ENCODE peak calls at places on chromosome 22, in seven cellular contexts. B is nephron progenitor cell, F is adrenal gland, S is AG04450, C is fibroblast of pulmonary artery, Y is PC-3, Q is Peyer's patch. K is an unnamed sample.

GRCh38 chr22:36299911-36300310 is 47.0 kb downstream of the APOL1 start:
- DNase-seq in Y (no peak), S (no peak), F (no peak), C (no peak), Q (no peak), B (no peak), K (no peak)

GRCh38 chr22:36454916-36455570 is 26.4 kb downstream of the TXN2 start:
- DNase-seq in Y (peak; percentile 88), F (peak; percentile 95), C (peak; percentile 88), Q (peak; percentile 97), B (peak; percentile 96), S (peak; percentile 72), K (no peak)

GRCh38 chr22:46742576-46743221 is 4.6 kb upstream of the CERK start:
- DNase-seq in F (no peak), C (no peak), B (no peak), Y (peak; percentile 83), S (no peak), Q (peak; percentile 80), K (no peak)

GRCh38 chr22:38325575-38325974 is 8.3 kb upstream of the CSNK1E start:
- DNase-seq in B (no peak), Q (no peak), Y (no peak), F (no peak), S (no peak), C (no peak), K (no peak)

GRCh38 chr22:50544078-50544745 is 1.5 kb upstream of the KLHDC7B start:
- DNase-seq in Y (no peak), B (peak; percentile 90), S (no peak), Q (peak; percentile 89), C (peak; percentile 65), F (peak; percentile 83), K (no peak)

GRCh38 chr22:26555478-26555877 is 34.5 kb downstream of the TPST2 start:
- DNase-seq in Q (no peak), C (no peak), S (no peak), Y (no peak), F (peak; percentile 59), B (no peak), K (no peak)

GRCh38 chr22:19172213-19173046 is 6.1 kb downstream of the SLC25A1 start:
- DNase-seq in B (no peak), F (no peak), S (no peak), Y (no peak), Q (no peak), C (no peak), K (no peak)

GRCh38 chr22:37674951-37675929 is at the start of gene LGALS1:
- DNase-seq in S (peak; percentile 98), Y (peak; percentile 95), B (peak; percentile 54), Q (peak; percentile 92), C (peak; percentile 97), F (peak; percentile 98), K (peak; percentile 98)

GRCh38 chr22:26617251-26618199 is at the start of gene CRYBB1:
- DNase-seq in C (no peak), S (no peak), Q (no peak), F (no peak), B (no peak), Y (no peak), K (peak; percentile 5)

DNA sequence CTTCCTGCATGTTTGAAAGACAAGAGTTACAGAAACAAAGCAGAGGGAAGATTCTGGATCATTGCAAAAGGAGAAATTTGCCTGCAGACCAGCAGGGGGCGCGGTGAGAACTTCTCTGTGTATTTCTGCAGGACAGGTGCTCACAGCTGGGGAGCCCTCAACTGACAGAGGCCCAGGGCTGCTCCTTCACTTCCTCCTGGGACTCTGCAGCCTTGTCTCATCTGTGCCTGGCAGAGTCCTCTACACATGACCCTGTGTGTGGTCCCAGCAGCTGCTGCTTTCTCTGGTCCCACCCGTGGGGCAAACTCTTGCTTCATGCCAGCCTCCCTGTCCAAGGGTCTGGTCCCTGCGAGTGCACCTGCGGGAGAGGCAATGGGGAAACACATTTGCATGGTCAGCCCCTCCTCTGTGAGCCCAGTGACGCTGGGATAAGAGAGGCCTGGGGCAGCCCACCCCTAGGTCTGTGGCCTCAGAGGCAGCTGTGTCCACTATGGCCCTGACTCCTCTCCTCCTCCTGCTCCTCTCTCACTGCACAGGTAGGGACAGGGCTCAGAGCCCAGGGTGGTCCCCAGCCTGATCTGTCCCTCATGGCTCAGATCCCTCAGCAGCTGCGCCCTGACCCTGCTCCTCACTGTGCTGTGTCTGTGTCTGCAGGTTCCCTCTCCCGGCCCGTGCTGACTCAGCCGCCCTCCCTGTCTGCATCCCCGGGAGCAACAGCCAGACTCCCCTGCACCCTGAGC is 43.2 kb upstream of the VPREB1 start:
- DNase-seq in F (no peak), C (peak; percentile 44), Q (no peak), S (peak; percentile 21), Y (peak; percentile 18), B (no peak), K (no peak)
- TF ChIP-seq CTCF in F (no peak), C (peak; percentile 69), Q (peak; percentile 59), S (peak; percentile 86), Y (peak; percentile 52), B (peak; percentile 40), K (peak; percentile 73)

DNA sequence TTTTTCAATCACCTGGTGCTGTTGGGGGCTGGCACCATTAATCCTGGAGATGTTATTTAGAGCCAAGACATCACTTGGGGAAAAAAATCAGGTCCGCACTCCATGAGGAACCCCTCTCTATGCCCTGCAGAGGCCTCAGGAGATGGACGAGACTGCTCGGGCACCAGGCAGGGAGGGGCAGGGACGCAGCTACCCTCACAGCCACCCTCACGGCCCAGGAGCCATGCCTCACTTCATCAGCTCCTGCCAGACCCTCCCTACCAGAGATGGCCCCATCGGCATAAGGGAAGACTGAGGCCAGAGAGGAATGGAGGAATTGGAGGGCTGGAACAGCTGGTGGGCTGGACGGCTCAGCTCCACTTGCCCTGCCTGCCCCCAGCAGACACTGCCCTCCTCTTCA is 197.3 kb downstream of the IGLL1 start:
- DNase-seq in S (no peak), B (no peak), C (no peak), Y (no peak), F (no peak), Q (no peak), K (no peak)
- TF ChIP-seq CTCF in S (no peak), B (no peak), C (no peak), Y (no peak), F (no peak), Q (no peak), K (no peak)

GRCh38 chr22:31490496-31490925 is 869 bp upstream of the EIF4ENIF1 start:
- DNase-seq in Q (peak; percentile 47), Y (peak; percentile 51), C (peak; percentile 71), S (peak; percentile 36), B (peak; percentile 24), F (peak; percentile 79), K (peak; percentile 14)
- TF ChIP-seq CTCF in Q (no peak), Y (no peak), C (no peak), S (peak; percentile 11), B (no peak), F (peak; percentile 27), K (peak; percentile 2)

GRCh38 chr22:28051787-28052356 is 132.8 kb upstream of the PITPNB start:
- DNase-seq in C (peak; percentile 79), Q (peak; percentile 76), B (peak; percentile 88), Y (peak; percentile 63), F (peak; percentile 89), S (no peak), K (peak; percentile 15)

GRCh38 chr22:28051091-28051786 is 132.2 kb upstream of the PITPNB start:
- DNase-seq in Q (no peak), S (no peak), F (no peak), C (no peak), B (no peak), Y (no peak), K (no peak)

GRCh38 chr22:28044546-28045173 is 125.6 kb upstream of the PITPNB start:
- DNase-seq in C (no peak), F (no peak), S (no peak), Q (no peak), B (no peak), Y (no peak), K (no peak)

GRCh38 chr22:28047740-28048139 is 128.7 kb upstream of the PITPNB start:
- DNase-seq in B (no peak), S (no peak), Y (no peak), C (no peak), F (no peak), Q (no peak), K (no peak)

GRCh38 chr22:28048529-28048928 is 129.5 kb upstream of the PITPNB start:
- DNase-seq in Y (no peak), Q (no peak), S (no peak), B (no peak), F (no peak), C (no peak), K (no peak)
- TF ChIP-seq CTCF in Y (no peak), Q (no peak), S (no peak), B (no peak), F (no peak), C (no peak), K (no peak)

GRCh38 chr22:41969110-41969646 is at the start of gene SEPTIN3:
- DNase-seq in B (no peak), C (no peak), S (no peak), Q (no peak), F (no peak), Y (no peak), K (no peak)

GRCh38 chr22:41966225-41966606 is 3.0 kb upstream of the SEPTIN3 start:
- DNase-seq in F (no peak), C (no peak), Q (no peak), Y (no peak), B (no peak), S (no peak), K (no peak)

GRCh38 chr22:41968601-41969000 is 642 bp upstream of the SEPTIN3 start:
- DNase-seq in S (no peak), C (peak; percentile 38), Q (peak; percentile 78), F (peak; percentile 53), Y (no peak), B (no peak), K (no peak)

GRCh38 chr22:41964106-41964494 is 5.1 kb upstream of the SEPTIN3 start:
- DNase-seq in C (no peak), Y (no peak), Q (no peak), F (no peak), B (no peak), S (no peak), K (no peak)

DNA sequence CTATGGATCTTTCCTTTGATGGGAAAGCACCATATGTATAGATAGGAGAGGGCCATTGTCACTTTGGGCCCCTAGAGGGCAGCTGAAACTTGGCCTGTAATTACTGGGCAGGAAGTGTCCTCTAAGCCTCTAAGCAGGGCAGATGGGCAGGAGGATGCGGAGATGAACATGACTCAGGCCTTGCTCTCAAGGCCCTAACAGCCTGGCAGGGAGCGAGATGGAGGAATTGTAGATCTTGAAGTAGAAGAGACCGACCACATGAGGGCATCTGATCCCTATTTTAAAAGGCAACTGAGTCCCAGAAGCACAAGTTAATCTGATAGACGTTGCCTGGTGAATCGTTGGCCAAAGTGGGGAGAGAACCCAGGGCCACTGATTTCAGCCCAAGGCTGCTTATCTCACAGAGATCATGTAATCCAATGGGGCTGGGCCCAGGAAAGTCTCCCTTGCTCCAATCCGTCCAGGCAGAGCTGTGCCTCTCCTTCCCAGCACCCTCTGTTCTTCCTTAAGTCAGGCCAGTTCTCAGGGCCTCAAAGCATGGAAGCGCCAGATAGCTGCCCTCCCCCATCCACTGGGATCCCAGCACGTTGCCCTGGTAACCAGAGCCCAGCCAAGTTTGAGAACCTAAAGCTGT is 2.5 kb upstream of the SEPTIN3 start:
- DNase-seq in Y (peak; percentile 80), B (no peak), F (peak; percentile 90), C (peak; percentile 86), S (peak; percentile 61), Q (no peak), K (peak; percentile 78)
- TF ChIP-seq CTCF in Y (peak; percentile 66), B (peak; percentile 13), F (peak; percentile 66), C (peak; percentile 41), S (peak; percentile 43), Q (no peak), K (peak; percentile 47)